ENCODE peak calls at places on chromosomes 16 and 17, in nine cellular contexts. One of them, this sample, is unnamed.

GRCh38 chr17:1999557-2000251 is 25.4 kb downstream of the RTN4RL1 start:
- DNase-seq in GM12865: no peak
- DNase-seq in A549: peak; percentile 50
- DNase-seq in effector memory CD4-positive, alpha-beta T cell: no peak
- DNase-seq in body of pancreas: peak; percentile 89
- DNase-seq in neural progenitor cell: peak; percentile 79
- DNase-seq in MM.1S: peak; percentile 79
- DNase-seq in PC-3: peak; percentile 19
- DNase-seq in OCI-LY7: no peak
- DNase-seq in this sample: peak; percentile 44

GRCh38 chr16:55562936-55563335 is 3.5 kb upstream of the CAPNS2 start:
- DNase-seq in body of pancreas: no peak
- DNase-seq in MM.1S: no peak
- DNase-seq in PC-3: no peak
- DNase-seq in effector memory CD4-positive, alpha-beta T cell: no peak
- DNase-seq in neural progenitor cell: no peak
- DNase-seq in GM12865: no peak
- DNase-seq in A549: no peak
- DNase-seq in OCI-LY7: no peak
- DNase-seq in this sample: no peak

GRCh38 chr17:27319536-27320221 is 25.8 kb downstream of the WSB1 start:
- DNase-seq in body of pancreas: peak; percentile 77
- DNase-seq in MM.1S: no peak
- DNase-seq in A549: no peak
- DNase-seq in GM12865: no peak
- DNase-seq in neural progenitor cell: no peak
- DNase-seq in effector memory CD4-positive, alpha-beta T cell: no peak
- DNase-seq in OCI-LY7: no peak
- DNase-seq in PC-3: no peak
- DNase-seq in this sample: no peak

GRCh38 chr16:4375717-4376116 is 4.1 kb downstream of the VASN start:
- DNase-seq in MM.1S: no peak
- DNase-seq in effector memory CD4-positive, alpha-beta T cell: no peak
- DNase-seq in body of pancreas: no peak
- DNase-seq in PC-3: no peak
- DNase-seq in A549: no peak
- DNase-seq in OCI-LY7: no peak
- DNase-seq in neural progenitor cell: peak; percentile 1
- DNase-seq in GM12865: no peak
- DNase-seq in this sample: no peak

GRCh38 chr16:4687946-4688673 is 5.3 kb upstream of the NUDT16L1 start:
- DNase-seq in A549: no peak
- DNase-seq in body of pancreas: no peak
- DNase-seq in MM.1S: no peak
- DNase-seq in OCI-LY7: no peak
- DNase-seq in neural progenitor cell: no peak
- DNase-seq in GM12865: no peak
- DNase-seq in effector memory CD4-positive, alpha-beta T cell: no peak
- DNase-seq in PC-3: no peak
- DNase-seq in this sample: no peak

GRCh38 chr16:30995927-30996323 is 10.9 kb downstream of the HSD3B7 start:
- DNase-seq in effector memory CD4-positive, alpha-beta T cell: no peak
- DNase-seq in PC-3: no peak
- DNase-seq in body of pancreas: no peak
- DNase-seq in OCI-LY7: no peak
- DNase-seq in GM12865: no peak
- DNase-seq in MM.1S: no peak
- DNase-seq in A549: no peak
- DNase-seq in neural progenitor cell: no peak
- DNase-seq in this sample: no peak

GRCh38 chr17:48457080-48457836 is 27.2 kb upstream of the SKAP1 start:
- DNase-seq in effector memory CD4-positive, alpha-beta T cell: peak; percentile 53
- DNase-seq in PC-3: peak; percentile 87
- DNase-seq in GM12865: peak; percentile 81
- DNase-seq in neural progenitor cell: peak; percentile 83
- DNase-seq in OCI-LY7: peak; percentile 88
- DNase-seq in A549: peak; percentile 75
- DNase-seq in body of pancreas: peak; percentile 63
- DNase-seq in MM.1S: peak; percentile 89
- DNase-seq in this sample: peak; percentile 90

GRCh38 chr17:38870259-38871165 is 654 bp downstream of the LASP1 start:
- DNase-seq in effector memory CD4-positive, alpha-beta T cell: peak; percentile 45
- DNase-seq in MM.1S: peak; percentile 75
- DNase-seq in OCI-LY7: peak; percentile 84
- DNase-seq in A549: peak; percentile 73
- DNase-seq in body of pancreas: peak; percentile 80
- DNase-seq in PC-3: peak; percentile 19
- DNase-seq in neural progenitor cell: peak; percentile 76
- DNase-seq in GM12865: peak; percentile 81
- DNase-seq in this sample: peak; percentile 91

GRCh38 chr16:65876200-65876498 is 490.3 kb upstream of the CDH5 start:
- DNase-seq in PC-3: peak; percentile 25
- DNase-seq in OCI-LY7: no peak
- DNase-seq in neural progenitor cell: no peak
- DNase-seq in effector memory CD4-positive, alpha-beta T cell: no peak
- DNase-seq in GM12865: no peak
- DNase-seq in body of pancreas: no peak
- DNase-seq in MM.1S: no peak
- DNase-seq in A549: no peak
- DNase-seq in this sample: no peak

GRCh38 chr16:88629835-88630234 is 8.5 kb upstream of the IL17C start:
- DNase-seq in GM12865: no peak
- DNase-seq in PC-3: no peak
- DNase-seq in MM.1S: no peak
- DNase-seq in effector memory CD4-positive, alpha-beta T cell: no peak
- DNase-seq in neural progenitor cell: no peak
- DNase-seq in body of pancreas: no peak
- DNase-seq in OCI-LY7: no peak
- DNase-seq in A549: no peak
- DNase-seq in this sample: no peak

GRCh38 chr17:29135464-29135863 is 44.7 kb downstream of the MYO18A start:
- DNase-seq in MM.1S: no peak
- DNase-seq in neural progenitor cell: no peak
- DNase-seq in OCI-LY7: no peak
- DNase-seq in GM12865: no peak
- DNase-seq in body of pancreas: no peak
- DNase-seq in effector memory CD4-positive, alpha-beta T cell: no peak
- DNase-seq in PC-3: no peak
- DNase-seq in A549: no peak
- DNase-seq in this sample: no peak

GRCh38 chr17:9987779-9988585 is 82.9 kb upstream of the RCVRN start:
- DNase-seq in effector memory CD4-positive, alpha-beta T cell: no peak
- DNase-seq in GM12865: peak; percentile 61
- DNase-seq in MM.1S: no peak
- DNase-seq in A549: peak; percentile 57
- DNase-seq in OCI-LY7: peak; percentile 51
- DNase-seq in neural progenitor cell: peak; percentile 59
- DNase-seq in PC-3: no peak
- DNase-seq in body of pancreas: peak; percentile 17
- DNase-seq in this sample: peak; percentile 85

GRCh38 chr16:9844361-9844760 is 337.9 kb downstream of the GRIN2A start:
- DNase-seq in PC-3: peak; percentile 28
- DNase-seq in effector memory CD4-positive, alpha-beta T cell: no peak
- DNase-seq in body of pancreas: no peak
- DNase-seq in neural progenitor cell: no peak
- DNase-seq in A549: peak; percentile 6
- DNase-seq in MM.1S: no peak
- DNase-seq in OCI-LY7: no peak
- DNase-seq in GM12865: no peak
- DNase-seq in this sample: no peak

GRCh38 chr16:81313731-81314602 is 795 bp upstream of the GAN start:
- DNase-seq in neural progenitor cell: peak; percentile 65
- DNase-seq in A549: no peak
- DNase-seq in PC-3: no peak
- DNase-seq in body of pancreas: no peak
- DNase-seq in effector memory CD4-positive, alpha-beta T cell: no peak
- DNase-seq in MM.1S: no peak
- DNase-seq in GM12865: peak; percentile 1
- DNase-seq in OCI-LY7: no peak
- DNase-seq in this sample: no peak

GRCh38 chr16:51759329-51759728 is 608.3 kb upstream of the SALL1 start:
- DNase-seq in body of pancreas: no peak
- DNase-seq in A549: no peak
- DNase-seq in PC-3: no peak
- DNase-seq in OCI-LY7: no peak
- DNase-seq in effector memory CD4-positive, alpha-beta T cell: no peak
- DNase-seq in neural progenitor cell: no peak
- DNase-seq in GM12865: no peak
- DNase-seq in MM.1S: no peak
- DNase-seq in this sample: no peak

GRCh38 chr17:2964370-2964769 is 99.0 kb downstream of the OR1D5 start:
- DNase-seq in body of pancreas: no peak
- DNase-seq in neural progenitor cell: no peak
- DNase-seq in MM.1S: no peak
- DNase-seq in A549: no peak
- DNase-seq in GM12865: no peak
- DNase-seq in PC-3: no peak
- DNase-seq in OCI-LY7: no peak
- DNase-seq in effector memory CD4-positive, alpha-beta T cell: no peak
- DNase-seq in this sample: no peak

GRCh38 chr16:75762746-75763145 is 36.5 kb upstream of the CPHXL start:
- DNase-seq in A549: no peak
- DNase-seq in OCI-LY7: peak; percentile 20
- DNase-seq in neural progenitor cell: no peak
- DNase-seq in body of pancreas: no peak
- DNase-seq in PC-3: no peak
- DNase-seq in GM12865: no peak
- DNase-seq in MM.1S: no peak
- DNase-seq in effector memory CD4-positive, alpha-beta T cell: no peak
- DNase-seq in this sample: peak; percentile 64
- H3K4me3 ChIP-seq in A549: no peak overlapping the region
- H3K4me3 ChIP-seq in OCI-LY7: no peak overlapping the region
- H3K4me3 ChIP-seq in neural progenitor cell: no peak overlapping the region
- H3K4me3 ChIP-seq in body of pancreas: no peak overlapping the region
- H3K4me3 ChIP-seq in PC-3: no peak overlapping the region
- H3K4me3 ChIP-seq in GM12865: no peak overlapping the region
- H3K4me3 ChIP-seq in MM.1S: no peak overlapping the region
- H3K4me3 ChIP-seq in effector memory CD4-positive, alpha-beta T cell: no peak overlapping the region
- H3K4me3 ChIP-seq in this sample: no peak overlapping the region

DNA sequence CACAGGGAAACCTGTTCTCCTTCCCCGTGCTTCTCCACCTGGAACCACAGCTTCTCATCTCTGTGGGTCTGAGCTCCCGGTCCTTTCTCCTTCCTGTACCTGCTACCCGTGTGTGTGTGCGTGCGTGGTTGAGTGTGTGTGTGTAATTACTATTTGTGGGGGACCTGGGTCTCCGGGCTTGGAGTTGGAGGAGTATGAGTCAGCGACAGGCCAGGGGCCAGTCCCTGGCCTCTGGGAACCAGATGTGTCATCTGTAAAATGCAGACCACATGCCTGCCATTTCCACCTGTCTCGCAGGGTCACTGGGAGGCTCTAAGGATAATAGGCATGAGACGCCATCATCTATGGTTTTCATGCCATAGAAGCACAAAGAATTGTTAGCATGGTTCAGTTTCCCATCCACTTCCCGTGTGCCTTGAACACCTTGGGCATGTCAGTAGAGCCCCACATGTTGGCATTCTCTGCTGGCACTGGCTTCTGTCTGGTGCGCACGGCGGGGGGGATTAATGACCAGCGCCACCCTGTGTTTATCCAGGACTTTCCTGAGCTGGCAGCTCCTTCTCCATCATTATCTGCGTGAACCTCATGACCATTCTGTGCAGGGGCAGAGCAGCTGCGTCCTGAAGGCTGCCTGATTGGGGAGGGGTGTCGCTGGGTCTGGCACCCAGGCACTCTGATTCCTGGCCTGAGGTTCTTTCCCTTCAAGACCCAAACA is 1.5 kb downstream of the ZNF205 start:
- DNase-seq in GM12865: no peak
- DNase-seq in A549: peak; percentile 35
- DNase-seq in effector memory CD4-positive, alpha-beta T cell: no peak
- DNase-seq in PC-3: peak; percentile 32
- DNase-seq in OCI-LY7: no peak
- DNase-seq in neural progenitor cell: no peak
- DNase-seq in body of pancreas: no peak
- DNase-seq in MM.1S: no peak
- DNase-seq in this sample: no peak
- H3K4me3 ChIP-seq in GM12865: no peak overlapping the region
- H3K4me3 ChIP-seq in A549: peak overlapping the region; percentile 84
- H3K4me3 ChIP-seq in effector memory CD4-positive, alpha-beta T cell: no peak overlapping the region
- H3K4me3 ChIP-seq in PC-3: peak overlapping the region; percentile 91
- H3K4me3 ChIP-seq in OCI-LY7: no peak overlapping the region
- H3K4me3 ChIP-seq in neural progenitor cell: peak overlapping the region; percentile 96
- H3K4me3 ChIP-seq in body of pancreas: no peak overlapping the region
- H3K4me3 ChIP-seq in MM.1S: no peak overlapping the region
- H3K4me3 ChIP-seq in this sample: no peak overlapping the region

GRCh38 chr16:600781-601180 is 10.9 kb downstream of the RAB40C start:
- DNase-seq in effector memory CD4-positive, alpha-beta T cell: no peak
- DNase-seq in body of pancreas: no peak
- DNase-seq in OCI-LY7: peak; percentile 39
- DNase-seq in MM.1S: no peak
- DNase-seq in A549: no peak
- DNase-seq in neural progenitor cell: peak; percentile 50
- DNase-seq in GM12865: no peak
- DNase-seq in PC-3: no peak
- DNase-seq in this sample: peak; percentile 71
- H3K4me3 ChIP-seq in effector memory CD4-positive, alpha-beta T cell: no peak overlapping the region
- H3K4me3 ChIP-seq in body of pancreas: no peak overlapping the region
- H3K4me3 ChIP-seq in OCI-LY7: no peak overlapping the region
- H3K4me3 ChIP-seq in MM.1S: no peak overlapping the region
- H3K4me3 ChIP-seq in A549: no peak overlapping the region
- H3K4me3 ChIP-seq in neural progenitor cell: no peak overlapping the region
- H3K4me3 ChIP-seq in GM12865: no peak overlapping the region
- H3K4me3 ChIP-seq in PC-3: no peak overlapping the region
- H3K4me3 ChIP-seq in this sample: no peak overlapping the region

GRCh38 chr17:5583426-5584382 is 605 bp downstream of the NLRP1 start:
- DNase-seq in MM.1S: peak; percentile 23
- DNase-seq in effector memory CD4-positive, alpha-beta T cell: no peak
- DNase-seq in GM12865: no peak
- DNase-seq in PC-3: no peak
- DNase-seq in neural progenitor cell: no peak
- DNase-seq in A549: no peak
- DNase-seq in body of pancreas: peak; percentile 9
- DNase-seq in OCI-LY7: no peak
- DNase-seq in this sample: peak; percentile 9

GRCh38 chr17:5582177-5582885 is 2.0 kb downstream of the NLRP1 start:
- DNase-seq in GM12865: no peak
- DNase-seq in neural progenitor cell: no peak
- DNase-seq in OCI-LY7: no peak
- DNase-seq in body of pancreas: no peak
- DNase-seq in MM.1S: no peak
- DNase-seq in effector memory CD4-positive, alpha-beta T cell: no peak
- DNase-seq in PC-3: no peak
- DNase-seq in A549: no peak
- DNase-seq in this sample: no peak

GRCh38 chr17:5585814-5586558 is 1.7 kb upstream of the NLRP1 start:
- DNase-seq in MM.1S: no peak
- DNase-seq in A549: no peak
- DNase-seq in body of pancreas: no peak
- DNase-seq in effector memory CD4-positive, alpha-beta T cell: no peak
- DNase-seq in neural progenitor cell: no peak
- DNase-seq in OCI-LY7: no peak
- DNase-seq in PC-3: peak; percentile 80
- DNase-seq in GM12865: peak; percentile 72
- DNase-seq in this sample: peak; percentile 32

GRCh38 chr17:5584971-5585794 is 874 bp upstream of the NLRP1 start:
- DNase-seq in A549: no peak
- DNase-seq in PC-3: peak; percentile 55
- DNase-seq in OCI-LY7: no peak
- DNase-seq in body of pancreas: no peak
- DNase-seq in GM12865: no peak
- DNase-seq in neural progenitor cell: no peak
- DNase-seq in effector memory CD4-positive, alpha-beta T cell: no peak
- DNase-seq in MM.1S: no peak
- DNase-seq in this sample: peak; percentile 33

GRCh38 chr17:5584383-5584951 is at the start of gene NLRP1:
- DNase-seq in effector memory CD4-positive, alpha-beta T cell: peak; percentile 95
- DNase-seq in OCI-LY7: peak; percentile 96
- DNase-seq in PC-3: peak; percentile 86
- DNase-seq in GM12865: peak; percentile 93
- DNase-seq in neural progenitor cell: no peak
- DNase-seq in A549: peak; percentile 31
- DNase-seq in body of pancreas: peak; percentile 84
- DNase-seq in MM.1S: peak; percentile 99
- DNase-seq in this sample: peak; percentile 87
- H3K4me3 ChIP-seq in effector memory CD4-positive, alpha-beta T cell: peak within 1 kb of the TSS; percentile 66
- H3K4me3 ChIP-seq in OCI-LY7: peak within 1 kb of the TSS; percentile 68
- H3K4me3 ChIP-seq in PC-3: no peak within 1 kb of the TSS
- H3K4me3 ChIP-seq in GM12865: peak within 1 kb of the TSS; percentile 76
- H3K4me3 ChIP-seq in neural progenitor cell: no peak within 1 kb of the TSS
- H3K4me3 ChIP-seq in A549: no peak within 1 kb of the TSS
- H3K4me3 ChIP-seq in body of pancreas: no peak within 1 kb of the TSS
- H3K4me3 ChIP-seq in MM.1S: peak within 1 kb of the TSS; percentile 70
- H3K4me3 ChIP-seq in this sample: no peak within 1 kb of the TSS

This sample was measured in Karpas-422.